ENCODE peak calls at places on chromosomes 16 and 17, in seven cellular contexts. S is NCI-H774; Z is activated CD4-positive, alpha-beta memory T cell treated with anti-CD3 and anti-CD28 coated beads for 36 hours; D is PC-3; T is stimulated activated CD4-positive, alpha-beta T cell treated with anti-CD3 and anti-CD28 coated beads, Interleukin-2, amount 100 ng/mL, for 24 hours; F is Peyer's patch; Q is WTC11. P is an unnamed sample.

GRCh38 chr17:17235212-17236174 is 1.5 kb downstream of the FLCN start:
- DNase-seq in D (peak), Z (peak), T (no peak), F (no peak), Q (no peak), S (no peak), P (peak)

GRCh38 chr16:11136600-11136999 is 119.4 kb downstream of the SOCS1 start:
- DNase-seq in Z (no peak), F (no peak), D (peak), Q (no peak), S (peak), T (no peak), P (no peak)

GRCh38 chr17:22171631-22172030 is 479.3 kb downstream of the KCNJ18 start:
- DNase-seq in T (no peak), D (no peak), S (no peak), Q (no peak), F (no peak), Z (no peak), P (no peak)

GRCh38 chr17:50258647-50259483 is 15.4 kb upstream of the TMEM92 start:
- DNase-seq in S (no peak), Z (no peak), D (no peak), Q (no peak), F (no peak), T (peak), P (no peak)

GRCh38 chr16:81600275-81600674 is 155.7 kb downstream of the CMIP start:
- DNase-seq in D (peak), Z (no peak), T (no peak), Q (no peak), F (no peak), S (no peak), P (peak)

GRCh38 chr16:75483222-75483621 is 12.0 kb downstream of the CHST6 start:
- DNase-seq in F (no peak), Z (no peak), Q (no peak), S (no peak), T (no peak), D (peak), P (no peak)

GRCh38 chr16:57884655-57885133 is 82.4 kb upstream of the KIFC3 start:
- DNase-seq in Q (peak), Z (no peak), S (no peak), T (no peak), F (no peak), D (no peak), P (no peak)

GRCh38 chr16:77788196-77789084 is at the start of gene VAT1L:
- DNase-seq in Z (peak), T (no peak), F (no peak), S (no peak), Q (peak), D (no peak), P (no peak)

P was measured in RKO.